ENCODE peak calls at places on chromosomes 6 and 20, in six cellular contexts. R is ACHN, T is foreskin fibroblast, L is HAP-1, G is endothelial cell, D is EH. Y is an unnamed sample.

GRCh38 chr6:15682965-15683822 is 20.4 kb upstream of the DTNBP1 start:
- DNase-seq in R (no peak), T (no peak), G (no peak), D (no peak), L (no peak), Y (no peak)

GRCh38 chr20:12098411-12098810 is 180.7 kb downstream of the BTBD3 start:
- DNase-seq in R (no peak), G (no peak), T (no peak), D (no peak), L (no peak), Y (no peak)

GRCh38 chr6:45690846-45691245 is 313.1 kb upstream of the SUPT3H start:
- DNase-seq in L (no peak), R (no peak), D (peak), G (no peak), T (no peak), Y (no peak)

GRCh38 chr6:155154158-155154830 is 109.5 kb upstream of the CLDN20 start:
- DNase-seq in L (peak), D (peak), R (no peak), T (peak), G (no peak), Y (peak)

GRCh38 chr6:82954937-82955577 is 110.6 kb downstream of the UBE3D start:
- DNase-seq in G (no peak), L (no peak), R (peak), D (peak), T (peak), Y (peak)

GRCh38 chr6:41716516-41717446 is 18.6 kb downstream of the TFEB start:
- DNase-seq in L (no peak), D (peak), T (no peak), R (no peak), G (no peak), Y (no peak)

GRCh38 chr20:61588356-61589054 is 336.4 kb downstream of the CDH4 start:
- DNase-seq in G (no peak), D (peak), L (no peak), R (peak), T (peak), Y (peak)

GRCh38 chr20:50930139-50931047 is 844 bp downstream of the ADNP start:
- DNase-seq in R (peak), L (peak), D (no peak), G (peak), T (no peak), Y (no peak)

GRCh38 chr20:31830406-31830981 is 11.3 kb downstream of the MYLK2 start:
- DNase-seq in D (no peak), G (no peak), R (no peak), T (no peak), L (no peak), Y (no peak)

GRCh38 chr6:68593558-68593957 is 41.5 kb upstream of the ADGRB3 start:
- DNase-seq in L (no peak), T (no peak), G (no peak), D (no peak), R (no peak), Y (no peak)

GRCh38 chr6:150027806-150028565 is 2.7 kb upstream of the RAET1L start:
- DNase-seq in R (no peak), T (no peak), D (no peak), L (no peak), G (no peak), Y (no peak)

GRCh38 chr20:37007898-37008649 is 56.6 kb upstream of the SAMHD1 start:
- DNase-seq in R (peak), G (no peak), D (peak), T (peak), L (no peak), Y (peak)

GRCh38 chr6:51598171-51598570 is 489.2 kb downstream of the PKHD1 start:
- DNase-seq in D (no peak), R (no peak), L (no peak), G (no peak), T (no peak), Y (no peak)

GRCh38 chr20:14865169-14865568 is 527.8 kb upstream of the FLRT3 start:
- DNase-seq in L (no peak), R (no peak), D (no peak), G (no peak), T (peak), Y (peak)

GRCh38 chr6:22098623-22099022 is 198.2 kb downstream of the PRL start:
- DNase-seq in R (no peak), G (no peak), L (no peak), T (no peak), D (no peak), Y (no peak)

Y was measured in amniotic epithelial cell.